ENCODE peak calls at places on chromosomes 11 and 22, in five cellular contexts. One of them, this sample, is unnamed.

GRCh38 chr22:44398791-44399190 is 86.0 kb upstream of the SHISAL1 start:
- DNase-seq in breast epithelium: no peak
- DNase-seq in uterus: peak; percentile 3
- DNase-seq in pancreas: peak; percentile 44
- DNase-seq in effector memory CD4-positive, alpha-beta T cell: no peak
- DNase-seq in this sample: no peak

GRCh38 chr11:79419120-79419519 is 21.7 kb downstream of the TENM4 start:
- DNase-seq in breast epithelium: no peak
- DNase-seq in uterus: no peak
- DNase-seq in pancreas: no peak
- DNase-seq in effector memory CD4-positive, alpha-beta T cell: no peak
- DNase-seq in this sample: no peak

GRCh38 chr11:119460582-119460981 is 37.6 kb upstream of the THY1 start:
- DNase-seq in breast epithelium: no peak
- DNase-seq in uterus: no peak
- DNase-seq in pancreas: no peak
- DNase-seq in effector memory CD4-positive, alpha-beta T cell: no peak
- DNase-seq in this sample: no peak

GRCh38 chr11:68525930-68526329 is 65.4 kb downstream of the PPP6R3 start:
- DNase-seq in breast epithelium: no peak
- DNase-seq in uterus: no peak
- DNase-seq in pancreas: no peak
- DNase-seq in effector memory CD4-positive, alpha-beta T cell: no peak
- DNase-seq in this sample: no peak

GRCh38 chr22:19201130-19201857 is 22.8 kb upstream of the SLC25A1 start:
- DNase-seq in breast epithelium: no peak
- DNase-seq in uterus: no peak
- DNase-seq in pancreas: no peak
- DNase-seq in effector memory CD4-positive, alpha-beta T cell: no peak
- DNase-seq in this sample: no peak

GRCh38 chr11:59247535-59248227 is 35.0 kb upstream of the MPEG1 start:
- DNase-seq in breast epithelium: no peak
- DNase-seq in uterus: no peak
- DNase-seq in pancreas: no peak
- DNase-seq in effector memory CD4-positive, alpha-beta T cell: no peak
- DNase-seq in this sample: no peak

GRCh38 chr11:63761173-63761572 is 7.4 kb downstream of the ZFTA start:
- DNase-seq in breast epithelium: no peak
- DNase-seq in uterus: no peak
- DNase-seq in pancreas: no peak
- DNase-seq in effector memory CD4-positive, alpha-beta T cell: no peak
- DNase-seq in this sample: no peak

GRCh38 chr22:27377501-27377900 is 424.1 kb downstream of the MN1 start:
- DNase-seq in breast epithelium: no peak
- DNase-seq in uterus: no peak
- DNase-seq in pancreas: no peak
- DNase-seq in effector memory CD4-positive, alpha-beta T cell: no peak
- DNase-seq in this sample: no peak

GRCh38 chr11:126129681-126130671 is 67.3 kb upstream of the CDON start:
- DNase-seq in breast epithelium: no peak
- DNase-seq in uterus: no peak
- DNase-seq in pancreas: no peak
- DNase-seq in effector memory CD4-positive, alpha-beta T cell: no peak
- DNase-seq in this sample: no peak

GRCh38 chr22:33803371-33803770 is 116.9 kb downstream of the LARGE1 start:
- DNase-seq in breast epithelium: no peak
- DNase-seq in uterus: peak; percentile 65
- DNase-seq in pancreas: no peak
- DNase-seq in effector memory CD4-positive, alpha-beta T cell: no peak
- DNase-seq in this sample: no peak

GRCh38 chr22:19510919-19511341 is 13.3 kb downstream of the CLDN5 start:
- DNase-seq in breast epithelium: no peak
- DNase-seq in uterus: no peak
- DNase-seq in pancreas: no peak
- DNase-seq in effector memory CD4-positive, alpha-beta T cell: no peak
- DNase-seq in this sample: no peak

GRCh38 chr11:44875056-44875455 is 75.6 kb downstream of the TP53I11 start:
- DNase-seq in breast epithelium: no peak
- DNase-seq in uterus: no peak
- DNase-seq in pancreas: no peak
- DNase-seq in effector memory CD4-positive, alpha-beta T cell: no peak
- DNase-seq in this sample: no peak

GRCh38 chr22:31800065-31800464 is 46.2 kb downstream of the DEPDC5 start:
- DNase-seq in breast epithelium: no peak
- DNase-seq in uterus: no peak
- DNase-seq in pancreas: no peak
- DNase-seq in effector memory CD4-positive, alpha-beta T cell: no peak
- DNase-seq in this sample: no peak

GRCh38 chr11:86931965-86932332 is 23.2 kb downstream of the FZD4 start:
- DNase-seq in breast epithelium: no peak
- DNase-seq in uterus: peak; percentile 30
- DNase-seq in pancreas: no peak
- DNase-seq in effector memory CD4-positive, alpha-beta T cell: no peak
- DNase-seq in this sample: no peak

GRCh38 chr11:117664897-117665296 is 132.1 kb downstream of the DSCAML1 start:
- DNase-seq in breast epithelium: no peak
- DNase-seq in uterus: no peak
- DNase-seq in pancreas: no peak
- DNase-seq in effector memory CD4-positive, alpha-beta T cell: no peak
- DNase-seq in this sample: no peak

GRCh38 chr11:60700689-60701508 is 1.5 kb downstream of the MS4A8 start:
- DNase-seq in breast epithelium: no peak
- DNase-seq in uterus: no peak
- DNase-seq in pancreas: no peak
- DNase-seq in effector memory CD4-positive, alpha-beta T cell: no peak
- DNase-seq in this sample: no peak

GRCh38 chr22:46951326-46951725 is 188.9 kb downstream of the TBC1D22A start:
- DNase-seq in breast epithelium: no peak
- DNase-seq in uterus: no peak
- DNase-seq in pancreas: no peak
- DNase-seq in effector memory CD4-positive, alpha-beta T cell: no peak
- DNase-seq in this sample: no peak

GRCh38 chr11:124760806-124761205 is 1.3 kb downstream of the ESAM start:
- DNase-seq in breast epithelium: no peak
- DNase-seq in uterus: no peak
- DNase-seq in pancreas: no peak
- DNase-seq in effector memory CD4-positive, alpha-beta T cell: no peak
- DNase-seq in this sample: no peak

GRCh38 chr11:126384449-126385070 is 29.1 kb downstream of the ST3GAL4 start:
- DNase-seq in breast epithelium: peak; percentile 51
- DNase-seq in uterus: no peak
- DNase-seq in pancreas: peak; percentile 44
- DNase-seq in effector memory CD4-positive, alpha-beta T cell: no peak
- DNase-seq in this sample: no peak

GRCh38 chr11:24872912-24873311 is 376.1 kb downstream of the LUZP2 start:
- DNase-seq in breast epithelium: no peak
- DNase-seq in uterus: no peak
- DNase-seq in pancreas: no peak
- DNase-seq in effector memory CD4-positive, alpha-beta T cell: no peak
- DNase-seq in this sample: no peak

GRCh38 chr11:2699185-2699530 is 636 bp downstream of the KCNQ1OT1 start:
- DNase-seq in breast epithelium: peak; percentile 54
- DNase-seq in uterus: peak; percentile 30
- DNase-seq in pancreas: peak; percentile 70
- DNase-seq in effector memory CD4-positive, alpha-beta T cell: no peak
- DNase-seq in this sample: no peak

GRCh38 chr11:107490836-107491235 is 33.2 kb upstream of the CWF19L2 start:
- DNase-seq in breast epithelium: no peak
- DNase-seq in uterus: no peak
- DNase-seq in pancreas: no peak
- DNase-seq in effector memory CD4-positive, alpha-beta T cell: no peak
- DNase-seq in this sample: no peak

GRCh38 chr11:35012467-35013191 is 96.2 kb downstream of the PDHX start:
- DNase-seq in breast epithelium: no peak
- DNase-seq in uterus: no peak
- DNase-seq in pancreas: no peak
- DNase-seq in effector memory CD4-positive, alpha-beta T cell: peak; percentile 17
- DNase-seq in this sample: peak; percentile 16

GRCh38 chr22:21629262-21630149 is at the start of gene YDJC:
- DNase-seq in breast epithelium: peak; percentile 94
- DNase-seq in uterus: peak; percentile 90
- DNase-seq in pancreas: peak; percentile 98
- DNase-seq in effector memory CD4-positive, alpha-beta T cell: peak; percentile 89
- DNase-seq in this sample: peak; percentile 95

GRCh38 chr11:27008811-27009535 is 15.1 kb downstream of the FIBIN start:
- DNase-seq in breast epithelium: no peak
- DNase-seq in uterus: no peak
- DNase-seq in pancreas: no peak
- DNase-seq in effector memory CD4-positive, alpha-beta T cell: no peak
- DNase-seq in this sample: no peak

GRCh38 chr22:40534379-40535188 is 101.9 kb downstream of the MRTFA start:
- DNase-seq in breast epithelium: no peak
- DNase-seq in uterus: no peak
- DNase-seq in pancreas: no peak
- DNase-seq in effector memory CD4-positive, alpha-beta T cell: no peak
- DNase-seq in this sample: no peak

GRCh38 chr11:80958414-80958813 is 1517.6 kb upstream of the TENM4 start:
- DNase-seq in breast epithelium: no peak
- DNase-seq in uterus: no peak
- DNase-seq in pancreas: no peak
- DNase-seq in effector memory CD4-positive, alpha-beta T cell: no peak
- DNase-seq in this sample: no peak

GRCh38 chr11:72446929-72447753 is 12.8 kb upstream of the CLPB start:
- DNase-seq in breast epithelium: no peak
- DNase-seq in uterus: no peak
- DNase-seq in pancreas: no peak
- DNase-seq in effector memory CD4-positive, alpha-beta T cell: no peak
- DNase-seq in this sample: no peak

GRCh38 chr11:116352881-116353280 is 419.9 kb downstream of the BUD13 start:
- DNase-seq in breast epithelium: no peak
- DNase-seq in uterus: no peak
- DNase-seq in pancreas: peak; percentile 65
- DNase-seq in effector memory CD4-positive, alpha-beta T cell: no peak
- DNase-seq in this sample: no peak

GRCh38 chr11:33912405-33913361 is 20.8 kb upstream of the LMO2 start:
- DNase-seq in breast epithelium: no peak
- DNase-seq in uterus: no peak
- DNase-seq in pancreas: no peak
- DNase-seq in effector memory CD4-positive, alpha-beta T cell: no peak
- DNase-seq in this sample: no peak

GRCh38 chr11:119155733-119156492 is 7.1 kb downstream of the ABCG4 start:
- DNase-seq in breast epithelium: no peak
- DNase-seq in uterus: no peak
- DNase-seq in pancreas: no peak
- DNase-seq in effector memory CD4-positive, alpha-beta T cell: no peak
- DNase-seq in this sample: no peak

GRCh38 chr11:34223021-34223813 is 117.8 kb downstream of the NAT10 start:
- DNase-seq in breast epithelium: no peak
- DNase-seq in uterus: peak; percentile 90
- DNase-seq in pancreas: no peak
- DNase-seq in effector memory CD4-positive, alpha-beta T cell: no peak
- DNase-seq in this sample: no peak

GRCh38 chr11:113664981-113665710 is 41.0 kb downstream of the TMPRSS5 start:
- DNase-seq in breast epithelium: no peak
- DNase-seq in uterus: no peak
- DNase-seq in pancreas: no peak
- DNase-seq in effector memory CD4-positive, alpha-beta T cell: no peak
- DNase-seq in this sample: no peak

GRCh38 chr11:33743291-33743690 is 7.1 kb upstream of the CD59 start:
- DNase-seq in breast epithelium: no peak
- DNase-seq in uterus: no peak
- DNase-seq in pancreas: no peak
- DNase-seq in effector memory CD4-positive, alpha-beta T cell: no peak
- DNase-seq in this sample: no peak

GRCh38 chr11:108216988-108217387 is 5.5 kb downstream of the NPAT start:
- DNase-seq in breast epithelium: no peak
- DNase-seq in uterus: no peak
- DNase-seq in pancreas: no peak
- DNase-seq in effector memory CD4-positive, alpha-beta T cell: no peak
- DNase-seq in this sample: no peak

GRCh38 chr22:19596680-19597398 is 72.6 kb upstream of the CLDN5 start:
- DNase-seq in breast epithelium: no peak
- DNase-seq in uterus: no peak
- DNase-seq in pancreas: no peak
- DNase-seq in effector memory CD4-positive, alpha-beta T cell: no peak
- DNase-seq in this sample: no peak

GRCh38 chr11:119583585-119583984 is 145.4 kb downstream of the NECTIN1 start:
- DNase-seq in breast epithelium: no peak
- DNase-seq in uterus: no peak
- DNase-seq in pancreas: no peak
- DNase-seq in effector memory CD4-positive, alpha-beta T cell: no peak
- DNase-seq in this sample: no peak

GRCh38 chr11:114606003-114606801 is 10.6 kb upstream of the NXPE4 start:
- DNase-seq in breast epithelium: no peak
- DNase-seq in uterus: no peak
- DNase-seq in pancreas: no peak
- DNase-seq in effector memory CD4-positive, alpha-beta T cell: no peak
- DNase-seq in this sample: no peak

GRCh38 chr11:43788394-43788793 is 92.2 kb upstream of the ALKBH3 start:
- DNase-seq in breast epithelium: no peak
- DNase-seq in uterus: no peak
- DNase-seq in pancreas: no peak
- DNase-seq in effector memory CD4-positive, alpha-beta T cell: no peak
- DNase-seq in this sample: no peak

GRCh38 chr11:43787823-43788222 is 92.8 kb upstream of the ALKBH3 start:
- DNase-seq in breast epithelium: no peak
- DNase-seq in uterus: no peak
- DNase-seq in pancreas: no peak
- DNase-seq in effector memory CD4-positive, alpha-beta T cell: no peak
- DNase-seq in this sample: no peak

GRCh38 chr11:43786016-43786415 is 94.6 kb upstream of the ALKBH3 start:
- DNase-seq in breast epithelium: no peak
- DNase-seq in uterus: no peak
- DNase-seq in pancreas: no peak
- DNase-seq in effector memory CD4-positive, alpha-beta T cell: no peak
- DNase-seq in this sample: no peak

GRCh38 chr11:43784866-43785265 is 95.8 kb upstream of the ALKBH3 start:
- DNase-seq in breast epithelium: no peak
- DNase-seq in uterus: no peak
- DNase-seq in pancreas: no peak
- DNase-seq in effector memory CD4-positive, alpha-beta T cell: no peak
- DNase-seq in this sample: no peak

GRCh38 chr11:43784301-43784700 is 96.3 kb upstream of the ALKBH3 start:
- DNase-seq in breast epithelium: no peak
- DNase-seq in uterus: no peak
- DNase-seq in pancreas: no peak
- DNase-seq in effector memory CD4-positive, alpha-beta T cell: no peak
- DNase-seq in this sample: no peak
- H3K9me3 ChIP-seq in breast epithelium: peaks cover 12% of the 10 kb centered on the region
- H3K9me3 ChIP-seq in uterus: no peaks in the 10 kb centered on the region
- H3K9me3 ChIP-seq in pancreas: no peaks in the 10 kb centered on the region
- H3K9me3 ChIP-seq in effector memory CD4-positive, alpha-beta T cell: no peaks in the 10 kb centered on the region
- H3K9me3 ChIP-seq in this sample: no peaks in the 10 kb centered on the region

GRCh38 chr11:70692131-70692530 is 293.8 kb downstream of the CTTN start:
- DNase-seq in breast epithelium: no peak
- DNase-seq in uterus: no peak
- DNase-seq in pancreas: no peak
- DNase-seq in effector memory CD4-positive, alpha-beta T cell: no peak
- DNase-seq in this sample: no peak
- H3K9me3 ChIP-seq in breast epithelium: no peaks in the 10 kb centered on the region
- H3K9me3 ChIP-seq in uterus: no peaks in the 10 kb centered on the region
- H3K9me3 ChIP-seq in pancreas: no peaks in the 10 kb centered on the region
- H3K9me3 ChIP-seq in effector memory CD4-positive, alpha-beta T cell: no peaks in the 10 kb centered on the region
- H3K9me3 ChIP-seq in this sample: no peaks in the 10 kb centered on the region

GRCh38 chr22:49193901-49194465 is 633.7 kb downstream of the BRD1 start:
- DNase-seq in breast epithelium: no peak
- DNase-seq in uterus: no peak
- DNase-seq in pancreas: peak; percentile 17
- DNase-seq in effector memory CD4-positive, alpha-beta T cell: no peak
- DNase-seq in this sample: no peak
- H3K9me3 ChIP-seq in breast epithelium: no peaks in the 10 kb centered on the region
- H3K9me3 ChIP-seq in uterus: no peaks in the 10 kb centered on the region
- H3K9me3 ChIP-seq in pancreas: no peaks in the 10 kb centered on the region
- H3K9me3 ChIP-seq in effector memory CD4-positive, alpha-beta T cell: no peaks in the 10 kb centered on the region
- H3K9me3 ChIP-seq in this sample: no peaks in the 10 kb centered on the region

GRCh38 chr11:10855295-10855694 is 2.6 kb downstream of the ZBED5 start:
- DNase-seq in breast epithelium: no peak
- DNase-seq in uterus: no peak
- DNase-seq in pancreas: no peak
- DNase-seq in effector memory CD4-positive, alpha-beta T cell: no peak
- DNase-seq in this sample: no peak
- H3K9me3 ChIP-seq in breast epithelium: no peaks in the 10 kb centered on the region
- H3K9me3 ChIP-seq in uterus: no peaks in the 10 kb centered on the region
- H3K9me3 ChIP-seq in pancreas: no peaks in the 10 kb centered on the region
- H3K9me3 ChIP-seq in effector memory CD4-positive, alpha-beta T cell: no peaks in the 10 kb centered on the region
- H3K9me3 ChIP-seq in this sample: no peaks in the 10 kb centered on the region